ENCODE peak calls at places on chromosomes 1 and 21, in six cellular contexts. One of them, this sample, is unnamed.

GRCh38 chr1:207619833-207620572 is 24.9 kb upstream of the CR1L start:
- DNase-seq in K562: peak
- DNase-seq in GM12878: no peak
- DNase-seq in NT2/D1: no peak
- DNase-seq in HepG2: peak
- DNase-seq in HCT116: peak
- DNase-seq in this sample: no peak

GRCh38 chr1:17636612-17637011 is 97.1 kb downstream of the ARHGEF10L start:
- DNase-seq in GM12878: no peak
- DNase-seq in HepG2: no peak
- DNase-seq in NT2/D1: no peak
- DNase-seq in HCT116: no peak
- DNase-seq in K562: no peak
- DNase-seq in this sample: no peak

GRCh38 chr1:46181343-46182260 is 5.3 kb upstream of the P3R3URF start:
- DNase-seq in GM12878: no peak
- DNase-seq in HCT116: no peak
- DNase-seq in HepG2: no peak
- DNase-seq in K562: no peak
- DNase-seq in NT2/D1: no peak
- DNase-seq in this sample: no peak

GRCh38 chr1:208234721-208235120 is 9.5 kb downstream of the PLXNA2 start:
- DNase-seq in K562: no peak
- DNase-seq in HepG2: peak
- DNase-seq in GM12878: no peak
- DNase-seq in NT2/D1: no peak
- DNase-seq in HCT116: no peak
- DNase-seq in this sample: no peak

GRCh38 chr1:87754036-87754603 is 425.4 kb downstream of the LMO4 start:
- DNase-seq in NT2/D1: no peak
- DNase-seq in K562: peak
- DNase-seq in HCT116: no peak
- DNase-seq in GM12878: no peak
- DNase-seq in HepG2: no peak
- DNase-seq in this sample: no peak

GRCh38 chr1:89802841-89803240 is 18.0 kb upstream of the LRRC8D start:
- DNase-seq in GM12878: no peak
- DNase-seq in HCT116: no peak
- DNase-seq in K562: no peak
- DNase-seq in NT2/D1: no peak
- DNase-seq in HepG2: no peak
- DNase-seq in this sample: no peak

GRCh38 chr21:29501451-29501850 is 202.7 kb downstream of the BACH1 start:
- DNase-seq in NT2/D1: no peak
- DNase-seq in K562: no peak
- DNase-seq in HCT116: no peak
- DNase-seq in HepG2: no peak
- DNase-seq in GM12878: no peak
- DNase-seq in this sample: no peak

GRCh38 chr1:59952065-59952464 is 25.5 kb upstream of the CYP2J2 start:
- DNase-seq in NT2/D1: no peak
- DNase-seq in HepG2: peak
- DNase-seq in K562: no peak
- DNase-seq in GM12878: no peak
- DNase-seq in HCT116: no peak
- DNase-seq in this sample: no peak

GRCh38 chr1:99673285-99673684 is 27.4 kb downstream of the PALMD start:
- DNase-seq in NT2/D1: no peak
- DNase-seq in GM12878: no peak
- DNase-seq in HepG2: no peak
- DNase-seq in HCT116: no peak
- DNase-seq in K562: no peak
- DNase-seq in this sample: no peak

GRCh38 chr1:153515504-153516394 is 20.0 kb downstream of the S100A6 start:
- DNase-seq in K562: peak
- DNase-seq in GM12878: no peak
- DNase-seq in NT2/D1: no peak
- DNase-seq in HepG2: no peak
- DNase-seq in HCT116: no peak
- DNase-seq in this sample: no peak

GRCh38 chr1:20216574-20216973 is 30.3 kb upstream of the PLA2G2C start:
- DNase-seq in HCT116: peak
- DNase-seq in NT2/D1: no peak
- DNase-seq in HepG2: peak
- DNase-seq in K562: peak
- DNase-seq in GM12878: no peak
- DNase-seq in this sample: no peak

GRCh38 chr1:51916587-51917405 is 38.3 kb upstream of the NRDC start:
- DNase-seq in K562: no peak
- DNase-seq in NT2/D1: no peak
- DNase-seq in HepG2: no peak
- DNase-seq in HCT116: no peak
- DNase-seq in GM12878: no peak
- DNase-seq in this sample: no peak

GRCh38 chr1:178262101-178262500 is 168.2 kb downstream of the RASAL2 start:
- DNase-seq in HCT116: no peak
- DNase-seq in NT2/D1: peak
- DNase-seq in HepG2: peak
- DNase-seq in K562: no peak
- DNase-seq in GM12878: no peak
- DNase-seq in this sample: no peak

GRCh38 chr1:201917362-201918033 is 28.8 kb downstream of the SHISA4 start:
- DNase-seq in GM12878: no peak
- DNase-seq in HCT116: no peak
- DNase-seq in K562: peak
- DNase-seq in NT2/D1: no peak
- DNase-seq in HepG2: no peak
- DNase-seq in this sample: no peak

GRCh38 chr1:63450416-63450815 is 72.6 kb downstream of the ITGB3BP start:
- DNase-seq in HCT116: no peak
- DNase-seq in GM12878: no peak
- DNase-seq in NT2/D1: no peak
- DNase-seq in K562: no peak
- DNase-seq in HepG2: no peak
- DNase-seq in this sample: no peak

GRCh38 chr1:82449671-82450070 is 648.9 kb downstream of the ADGRL2 start:
- DNase-seq in HCT116: no peak
- DNase-seq in GM12878: no peak
- DNase-seq in K562: no peak
- DNase-seq in HepG2: no peak
- DNase-seq in NT2/D1: no peak
- DNase-seq in this sample: no peak

GRCh38 chr1:28392027-28392652 is 22.6 kb downstream of the PHACTR4 start:
- DNase-seq in NT2/D1: no peak
- DNase-seq in HCT116: no peak
- DNase-seq in GM12878: no peak
- DNase-seq in HepG2: no peak
- DNase-seq in K562: no peak
- DNase-seq in this sample: no peak

DNA sequence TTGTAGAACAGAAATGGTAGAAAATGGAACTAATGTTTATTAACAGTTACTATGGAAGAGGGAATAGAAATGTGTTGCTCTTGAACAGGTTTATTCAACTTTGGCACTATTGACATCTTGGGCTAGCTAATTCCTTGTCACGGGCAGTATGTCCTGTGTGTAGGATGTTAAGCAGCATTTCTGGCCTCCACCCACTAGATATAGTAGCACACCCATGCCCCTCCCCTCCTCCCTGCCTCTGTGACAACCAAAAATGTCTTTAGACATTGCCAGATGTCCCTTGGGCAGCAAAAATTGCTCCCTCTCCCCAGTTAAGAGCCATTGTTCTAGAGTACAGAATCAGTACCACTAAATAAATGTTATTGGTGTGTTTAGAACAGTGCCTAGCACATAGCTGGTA is 91.4 kb upstream of the TPTE start:
- DNase-seq in GM12878: no peak
- DNase-seq in NT2/D1: no peak
- DNase-seq in HepG2: no peak
- DNase-seq in HCT116: no peak
- DNase-seq in K562: peak
- DNase-seq in this sample: no peak
- TF ChIP-seq ZNF274 in GM12878: no peak
- TF ChIP-seq ZNF274 in NT2/D1: no peak
- TF ChIP-seq ZNF274 in HepG2: no peak
- TF ChIP-seq ZNF274 in HCT116: no peak
- TF ChIP-seq ZNF274 in K562: no peak
- TF ChIP-seq ZNF274 in this sample: no peak

DNA sequence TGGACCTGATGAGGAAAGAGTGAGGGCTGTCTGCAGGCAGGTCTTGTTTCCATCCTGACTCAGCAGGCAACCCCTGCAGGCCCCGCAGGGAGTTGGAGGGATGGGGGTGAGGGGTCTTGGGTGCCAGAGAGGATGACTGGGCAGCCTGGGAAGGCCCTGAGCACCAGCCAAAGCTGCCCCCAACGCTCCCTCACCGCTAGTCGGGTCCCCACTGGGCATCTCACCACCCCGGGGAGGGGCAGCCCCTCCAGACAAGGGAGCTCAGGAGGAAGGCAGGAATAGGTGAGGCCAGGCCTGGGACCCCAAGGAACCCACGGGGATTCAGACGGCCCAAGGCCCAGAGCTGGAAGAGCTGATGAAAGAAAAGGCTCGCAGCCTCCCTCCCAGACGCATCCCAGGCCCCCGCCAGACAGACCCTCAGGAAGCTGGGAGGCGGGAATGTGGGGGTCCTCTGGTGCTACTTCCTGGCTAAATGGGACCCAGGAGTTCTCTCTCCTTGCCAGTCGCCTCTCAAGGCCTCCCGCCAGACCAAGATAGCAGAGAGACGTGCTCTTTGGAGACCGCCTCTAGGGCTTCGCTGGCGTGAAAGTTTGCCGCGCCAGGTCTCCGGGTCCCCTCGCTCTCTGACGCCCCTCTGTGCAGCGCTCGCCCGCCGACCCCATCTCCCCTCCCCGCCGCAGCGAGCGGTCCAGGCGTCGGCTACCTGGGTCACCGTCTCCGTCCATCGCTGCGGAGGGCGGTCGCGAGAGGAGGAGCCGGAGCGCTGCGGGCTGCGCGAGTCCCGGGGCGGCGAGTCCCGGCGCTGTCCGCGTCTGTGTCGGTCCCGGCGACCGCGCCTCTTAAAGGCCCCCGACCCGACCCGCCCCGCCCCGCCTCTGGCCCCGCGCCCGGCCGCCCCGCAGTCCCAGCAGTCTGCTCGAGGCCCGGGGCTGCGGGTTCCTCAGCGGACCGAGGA is at the start of gene FBXO2:
- DNase-seq in GM12878: no peak
- DNase-seq in NT2/D1: no peak
- DNase-seq in K562: peak
- DNase-seq in HepG2: no peak
- DNase-seq in HCT116: peak
- DNase-seq in this sample: peak
- TF ChIP-seq ZNF274 in GM12878: no peak
- TF ChIP-seq ZNF274 in NT2/D1: no peak
- TF ChIP-seq ZNF274 in K562: no peak
- TF ChIP-seq ZNF274 in HepG2: no peak
- TF ChIP-seq ZNF274 in HCT116: no peak
- TF ChIP-seq ZNF274 in this sample: no peak

GRCh38 chr1:1610796-1611597 is 4.3 kb upstream of the MIB2 start:
- DNase-seq in HepG2: no peak
- DNase-seq in K562: no peak
- DNase-seq in NT2/D1: no peak
- DNase-seq in GM12878: no peak
- DNase-seq in HCT116: no peak
- DNase-seq in this sample: no peak
- TF ChIP-seq ZNF274 in HepG2: no peak
- TF ChIP-seq ZNF274 in K562: no peak
- TF ChIP-seq ZNF274 in NT2/D1: no peak
- TF ChIP-seq ZNF274 in GM12878: no peak
- TF ChIP-seq ZNF274 in HCT116: no peak
- TF ChIP-seq ZNF274 in this sample: no peak

DNA sequence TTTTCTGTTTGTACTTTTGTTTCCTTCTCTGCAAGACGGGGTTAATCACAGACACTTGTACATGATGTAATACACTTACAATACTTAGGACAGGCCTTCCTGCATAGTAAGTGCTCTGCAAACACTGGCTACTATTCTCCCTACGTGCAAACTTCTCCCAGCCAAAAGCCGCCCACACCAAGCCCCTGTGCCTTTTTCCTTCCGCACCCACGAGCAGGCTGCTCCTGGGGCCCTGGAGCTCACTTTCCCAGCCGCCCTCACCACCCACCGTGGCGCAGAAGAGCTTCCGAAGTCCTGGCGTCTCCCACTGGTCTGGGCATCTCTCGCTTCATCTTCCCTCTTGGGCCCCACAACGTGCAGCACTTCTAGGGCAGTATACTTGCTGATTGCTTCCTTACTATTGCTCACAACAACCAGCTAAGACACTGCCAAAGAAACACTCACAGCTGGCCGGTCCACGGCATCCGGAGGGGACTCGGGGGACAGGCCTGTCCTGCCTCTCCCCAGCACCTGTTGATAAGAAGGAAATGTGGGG is 22.5 kb upstream of the GPR157 start:
- DNase-seq in HepG2: no peak
- DNase-seq in HCT116: no peak
- DNase-seq in NT2/D1: no peak
- DNase-seq in GM12878: no peak
- DNase-seq in K562: no peak
- DNase-seq in this sample: no peak
- TF ChIP-seq ZNF274 in HepG2: no peak
- TF ChIP-seq ZNF274 in HCT116: no peak
- TF ChIP-seq ZNF274 in NT2/D1: no peak
- TF ChIP-seq ZNF274 in GM12878: no peak
- TF ChIP-seq ZNF274 in K562: no peak
- TF ChIP-seq ZNF274 in this sample: no peak

GRCh38 chr1:57599233-57599994 is 175.6 kb upstream of the DAB1 start:
- DNase-seq in K562: no peak
- DNase-seq in HCT116: no peak
- DNase-seq in NT2/D1: peak
- DNase-seq in GM12878: no peak
- DNase-seq in HepG2: no peak
- DNase-seq in this sample: no peak
- TF ChIP-seq ZNF274 in K562: no peak
- TF ChIP-seq ZNF274 in HCT116: no peak
- TF ChIP-seq ZNF274 in NT2/D1: no peak
- TF ChIP-seq ZNF274 in GM12878: no peak
- TF ChIP-seq ZNF274 in HepG2: no peak
- TF ChIP-seq ZNF274 in this sample: no peak

DNA sequence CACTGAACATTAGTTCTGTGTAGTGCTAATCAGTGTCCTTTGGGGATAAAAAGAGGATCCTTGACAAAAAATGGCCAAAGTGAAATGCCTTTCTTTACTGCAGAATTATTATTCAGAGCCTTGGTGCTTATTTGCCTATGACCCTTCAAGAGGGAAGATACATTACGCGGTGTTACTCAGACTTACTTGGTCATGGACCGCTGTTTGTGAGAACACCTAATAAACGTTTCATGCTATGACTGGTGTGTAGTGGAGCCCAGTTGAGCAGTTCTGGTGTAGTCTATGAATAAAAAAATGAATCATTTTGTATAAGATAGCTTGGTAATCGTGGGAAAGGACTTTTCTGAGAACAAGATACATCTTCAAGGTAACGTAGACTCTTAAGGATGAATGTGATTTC is 8.3 kb downstream of the NFYC start:
- DNase-seq in NT2/D1: no peak
- DNase-seq in GM12878: peak
- DNase-seq in HepG2: no peak
- DNase-seq in HCT116: no peak
- DNase-seq in K562: no peak
- DNase-seq in this sample: no peak
- TF ChIP-seq ZNF274 in NT2/D1: no peak
- TF ChIP-seq ZNF274 in GM12878: no peak
- TF ChIP-seq ZNF274 in HepG2: no peak
- TF ChIP-seq ZNF274 in HCT116: no peak
- TF ChIP-seq ZNF274 in K562: no peak
- TF ChIP-seq ZNF274 in this sample: no peak